ENCODE peak calls at places on chromosomes 4 and X, in eight cellular contexts. B, Y, F, W, G, O, J and T are unnamed samples.

GRCh38 chrX:119762718-119763117 is 4.3 kb downstream of the SOWAHD start:
- DNase-seq in B (peak), W (peak), G (peak), F (no peak), O (no peak), Y (no peak), J (no peak), T (peak)

GRCh38 chr4:33149658-33150057 is 2429.5 kb downstream of the PCDH7 start:
- DNase-seq in F (no peak), B (no peak), G (no peak), Y (no peak), J (no peak), O (no peak), W (no peak), T (no peak)

GRCh38 chr4:19686456-19686855 is 565.2 kb upstream of the SLIT2 start:
- DNase-seq in O (no peak), W (no peak), Y (no peak), F (no peak), G (no peak), J (no peak), B (no peak), T (no peak)

GRCh38 chr4:76897522-76898384 is at the start of gene SOWAHB:
- DNase-seq in W (no peak), J (no peak), Y (peak), G (no peak), F (no peak), B (no peak), O (no peak), T (no peak)

GRCh38 chr4:88446124-88446523 is 10.8 kb upstream of the HERC5 start:
- DNase-seq in W (peak), Y (no peak), G (peak), B (no peak), F (no peak), J (peak), O (no peak), T (peak)

GRCh38 chr4:54784188-54784671 is 126.5 kb downstream of the KIT start:
- DNase-seq in G (peak), F (peak), W (peak), Y (peak), J (peak), B (no peak), O (peak), T (peak)

GRCh38 chrX:73867144-73867543 is 304.1 kb downstream of the CHIC1 start:
- DNase-seq in B (no peak), W (no peak), F (no peak), O (no peak), Y (no peak), J (no peak), G (no peak), T (no peak)

GRCh38 chr4:163681208-163681821 is 186.8 kb downstream of the TMA16 start:
- DNase-seq in G (peak), F (no peak), B (peak), W (peak), O (peak), J (peak), Y (peak), T (no peak)

GRCh38 chrX:137194164-137194563 is 160.4 kb upstream of the GPR101 start:
- DNase-seq in B (peak), O (peak), G (peak), F (no peak), Y (peak), W (peak), J (peak), T (no peak)

GRCh38 chrX:72609313-72609712 is 36.7 kb upstream of the HDAC8 start:
- DNase-seq in J (peak), Y (no peak), W (peak), G (peak), B (peak), F (no peak), O (peak), T (no peak)

GRCh38 chrX:130083107-130083490 is 27.2 kb downstream of the ELF4 start:
- DNase-seq in W (no peak), J (no peak), B (no peak), G (no peak), O (no peak), F (no peak), Y (no peak), T (no peak)

GRCh38 chrX:12441376-12442128 is 303.3 kb downstream of the FRMPD4 start:
- DNase-seq in Y (no peak), F (no peak), O (peak), B (no peak), W (peak), J (peak), G (peak), T (peak)

GRCh38 chr4:37002625-37003024 is 241.9 kb upstream of the NWD2 start:
- DNase-seq in W (no peak), Y (no peak), J (no peak), G (no peak), F (no peak), B (no peak), O (no peak), T (no peak)

GRCh38 chr4:174578366-174578765 is 56.1 kb upstream of the HPGD start:
- DNase-seq in O (peak), B (no peak), F (no peak), J (peak), Y (no peak), G (peak), W (peak), T (peak)

GRCh38 chr4:14452001-14452400 is 550.3 kb upstream of the CPEB2 start:
- DNase-seq in G (no peak), O (no peak), B (no peak), W (no peak), Y (no peak), J (no peak), F (no peak), T (no peak)

GRCh38 chr4:48899950-48900349 is 6.6 kb downstream of the OCIAD2 start:
- DNase-seq in F (no peak), G (peak), O (peak), Y (no peak), B (peak), W (peak), J (peak), T (peak)

GRCh38 chrX:103941201-103941975 is 21.0 kb upstream of the TMSB15B start:
- DNase-seq in Y (no peak), O (peak), B (peak), G (peak), J (peak), F (no peak), W (peak), T (peak)

GRCh38 chrX:54786972-54787371 is 11.1 kb downstream of the ITIH6 start:
- DNase-seq in J (no peak), F (no peak), B (peak), W (no peak), Y (no peak), O (no peak), G (no peak), T (no peak)

GRCh38 chr4:173252024-173252935 is 81.9 kb downstream of the HMGB2 start:
- DNase-seq in G (peak), Y (peak), O (peak), B (peak), F (peak), J (peak), W (peak), T (peak)

GRCh38 chr4:40564815-40565505 is 64.7 kb downstream of the RBM47 start:
- DNase-seq in O (no peak), G (no peak), Y (no peak), B (no peak), F (no peak), W (peak), J (no peak), T (no peak)

GRCh38 chrX:6852869-6853268 is 294.6 kb upstream of the STS start:
- DNase-seq in Y (no peak), W (no peak), O (no peak), B (no peak), F (no peak), G (no peak), J (no peak), T (no peak)

GRCh38 chrX:41561045-41561444 is 113.9 kb downstream of the NYX start:
- DNase-seq in B (peak), F (peak), J (peak), W (peak), O (peak), Y (no peak), G (peak), T (peak)

GRCh38 chr4:38105475-38105874 is 145.3 kb downstream of the PTTG2 start:
- DNase-seq in W (no peak), F (no peak), G (no peak), Y (no peak), B (no peak), O (no peak), J (no peak), T (no peak)

GRCh38 chr4:123997116-123997515 is 600.5 kb downstream of the SPRY1 start:
- DNase-seq in Y (no peak), J (no peak), F (no peak), G (no peak), W (no peak), B (no peak), O (no peak), T (no peak)

GRCh38 chr4:46388860-46389259 is 1.1 kb downstream of the GABRA2 start:
- DNase-seq in F (no peak), O (no peak), G (no peak), B (no peak), Y (no peak), J (no peak), W (no peak), T (no peak)

GRCh38 chr4:70711599-70711998 is 10.2 kb upstream of the RUFY3 start:
- DNase-seq in J (no peak), W (no peak), G (no peak), B (no peak), Y (no peak), F (no peak), O (no peak), T (no peak)

GRCh38 chr4:94757192-94758140 is at the start of gene BMPR1B:
- DNase-seq in F (no peak), W (peak), G (peak), J (peak), O (peak), B (no peak), Y (peak), T (peak)

GRCh38 chr4:66640216-66640615 is 905.1 kb downstream of the CENPC start:
- DNase-seq in F (no peak), B (no peak), Y (no peak), J (no peak), O (no peak), G (no peak), W (no peak), T (no peak)

GRCh38 chrX:76454456-76454927 is 27.0 kb downstream of the MAGEE1 start:
- DNase-seq in B (peak), G (peak), F (no peak), W (peak), J (peak), Y (peak), O (peak), T (peak)

GRCh38 chr4:27861381-27861787 is 1000.7 kb downstream of the STIM2 start:
- DNase-seq in Y (peak), O (peak), G (peak), J (peak), B (peak), W (peak), F (no peak), T (peak)

GRCh38 chr4:38663021-38663800 is 788 bp upstream of the KLF3 start:
- DNase-seq in J (peak), G (peak), W (peak), B (peak), F (peak), Y (no peak), O (no peak), T (peak)

GRCh38 chrX:153649915-153650782 is 3.1 kb downstream of the DUSP9 start:
- DNase-seq in O (no peak), B (no peak), F (no peak), Y (no peak), J (no peak), W (no peak), G (no peak), T (no peak)

GRCh38 chrX:153647461-153648357 is 706 bp downstream of the DUSP9 start:
- DNase-seq in W (no peak), O (no peak), Y (no peak), G (no peak), B (no peak), F (no peak), J (no peak), T (no peak)

GRCh38 chrX:153650959-153651358 is 4.0 kb downstream of the DUSP9 start:
- DNase-seq in Y (no peak), W (no peak), J (no peak), F (no peak), O (no peak), G (no peak), B (no peak), T (no peak)

GRCh38 chrX:153648358-153649177 is 1.6 kb downstream of the DUSP9 start:
- DNase-seq in J (no peak), W (no peak), Y (no peak), O (no peak), F (no peak), G (no peak), B (no peak), T (no peak)

GRCh38 chrX:153649178-153649914 is 2.3 kb downstream of the DUSP9 start:
- DNase-seq in F (no peak), W (peak), Y (peak), G (peak), J (no peak), O (no peak), B (peak), T (no peak)
- TF ChIP-seq CTCF in F (no peak), W (peak), Y (no peak), G (peak), J (no peak), O (no peak), B (peak), T (peak)

GRCh38 chr4:122000849-122001248 is 49.0 kb upstream of the TRPC3 start:
- DNase-seq in Y (no peak), W (no peak), O (no peak), F (no peak), B (no peak), J (no peak), G (peak), T (no peak)

GRCh38 chr4:122003335-122003734 is 51.5 kb upstream of the TRPC3 start:
- DNase-seq in J (peak), G (peak), F (no peak), Y (no peak), W (peak), B (peak), O (peak), T (peak)

GRCh38 chr4:122009524-122009923 is 57.7 kb upstream of the TRPC3 start:
- DNase-seq in J (no peak), Y (no peak), F (no peak), O (no peak), W (no peak), B (no peak), G (no peak), T (no peak)

GRCh38 chr4:122007016-122007415 is 55.2 kb upstream of the TRPC3 start:
- DNase-seq in J (no peak), O (no peak), B (no peak), W (no peak), G (no peak), Y (no peak), F (no peak), T (peak)

GRCh38 chr4:122005064-122005755 is 53.4 kb upstream of the TRPC3 start:
- DNase-seq in F (no peak), Y (no peak), J (peak), O (no peak), W (no peak), G (no peak), B (no peak), T (peak)
- H3K4me3 ChIP-seq in F (peak), Y (no peak), J (no peak), O (no peak), W (no peak), G (no peak), B (no peak), T (no peak)

GRCh38 chr4:87114245-87115062 is 106.0 kb downstream of the KLHL8 start:
- DNase-seq in F (no peak), O (no peak), W (no peak), B (no peak), Y (no peak), J (no peak), G (no peak), T (no peak)
- TF ChIP-seq CTCF in F (no peak), O (no peak), W (peak), B (no peak), Y (no peak), J (no peak), G (peak), T (no peak)

GRCh38 chrX:131724292-131724691 is 180.4 kb downstream of the OR13H1 start:
- DNase-seq in W (no peak), J (no peak), F (no peak), O (no peak), G (no peak), B (no peak), Y (no peak), T (no peak)

GRCh38 chrX:131725001-131725654 is 181.3 kb downstream of the OR13H1 start:
- DNase-seq in W (no peak), F (no peak), G (no peak), Y (no peak), O (no peak), B (peak), J (no peak), T (no peak)

GRCh38 chrX:131728295-131729145 is 184.6 kb downstream of the OR13H1 start:
- DNase-seq in J (no peak), B (no peak), Y (peak), F (no peak), G (peak), O (peak), W (no peak), T (no peak)

GRCh38 chrX:131727778-131728177 is 183.9 kb downstream of the OR13H1 start:
- DNase-seq in B (no peak), W (no peak), Y (no peak), F (no peak), J (no peak), O (no peak), G (no peak), T (no peak)

GRCh38 chrX:131729295-131729694 is 185.4 kb downstream of the OR13H1 start:
- DNase-seq in G (peak), Y (peak), W (no peak), J (no peak), B (no peak), O (peak), F (no peak), T (no peak)
- H3K4me3 ChIP-seq in G (peak), Y (peak), W (no peak), J (no peak), B (no peak), O (peak), F (no peak), T (no peak)

GRCh38 chr4:108172780-108173598 is 4.3 kb upstream of the LEF1 start:
- DNase-seq in B (no peak), Y (peak), O (peak), F (no peak), G (peak), J (peak), W (peak), T (no peak)
- TF ChIP-seq CTCF in B (no peak), Y (no peak), O (no peak), F (no peak), G (no peak), J (no peak), W (no peak), T (no peak)

DNA sequence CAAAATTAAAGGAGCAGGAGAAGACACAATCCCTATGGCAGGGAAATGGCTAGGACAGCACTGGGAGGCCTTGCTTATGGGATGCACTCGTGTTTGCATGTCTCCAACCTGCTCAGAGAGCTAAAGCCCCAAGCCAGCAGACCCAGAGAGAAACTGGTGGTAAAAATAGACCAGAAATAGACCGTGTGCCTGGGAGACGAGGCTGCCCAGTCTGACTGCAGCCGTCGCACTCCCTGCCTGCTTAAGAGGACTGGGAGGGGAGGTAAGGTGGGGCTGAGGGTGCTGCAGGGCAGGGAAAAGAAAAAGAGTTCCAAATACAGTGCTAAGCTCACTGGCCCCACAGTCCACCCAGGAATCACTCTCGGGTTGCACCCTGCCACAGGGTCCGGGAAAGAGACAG is 633.5 kb downstream of the BCOR start:
- DNase-seq in F (no peak), G (no peak), O (no peak), B (no peak), W (no peak), Y (no peak), J (no peak), T (no peak)
- H3K4me3 ChIP-seq in F (no peak), G (no peak), O (no peak), B (no peak), W (no peak), Y (no peak), J (no peak), T (no peak)